ENCODE peak calls at places on chromosomes 5 and 9, in five cellular contexts. One of them, this sample, is unnamed.

GRCh38 chr5:91079037-91079436 is 304.1 kb downstream of the ARRDC3 start:
- DNase-seq in adrenal gland: no peak
- DNase-seq in fibroblast of the aortic adventitia: no peak
- DNase-seq in astrocyte of the spinal cord: peak; percentile 29
- DNase-seq in bronchial epithelial cell: peak; percentile 55
- DNase-seq in this sample: peak; percentile 61

GRCh38 chr5:173944512-173944911 is 44.5 kb upstream of the C5orf47 start:
- DNase-seq in adrenal gland: no peak
- DNase-seq in fibroblast of the aortic adventitia: no peak
- DNase-seq in astrocyte of the spinal cord: no peak
- DNase-seq in bronchial epithelial cell: no peak
- DNase-seq in this sample: no peak

GRCh38 chr9:113570749-113571711 is 107.5 kb downstream of the RGS3 start:
- DNase-seq in adrenal gland: no peak
- DNase-seq in fibroblast of the aortic adventitia: peak; percentile 48
- DNase-seq in astrocyte of the spinal cord: no peak
- DNase-seq in bronchial epithelial cell: peak; percentile 91
- DNase-seq in this sample: peak; percentile 48

GRCh38 chr9:106945727-106946690 is 83.0 kb downstream of the ZNF462 start:
- DNase-seq in adrenal gland: no peak
- DNase-seq in fibroblast of the aortic adventitia: peak; percentile 88
- DNase-seq in astrocyte of the spinal cord: peak; percentile 91
- DNase-seq in bronchial epithelial cell: peak; percentile 44
- DNase-seq in this sample: peak; percentile 73

GRCh38 chr5:32329395-32329834 is 16.7 kb upstream of the MTMR12 start:
- DNase-seq in adrenal gland: peak; percentile 62
- DNase-seq in fibroblast of the aortic adventitia: peak; percentile 71
- DNase-seq in astrocyte of the spinal cord: peak; percentile 67
- DNase-seq in bronchial epithelial cell: peak; percentile 51
- DNase-seq in this sample: peak; percentile 72

GRCh38 chr5:59829389-59829788 is 64.1 kb downstream of the PDE4D start:
- DNase-seq in adrenal gland: no peak
- DNase-seq in fibroblast of the aortic adventitia: peak; percentile 66
- DNase-seq in astrocyte of the spinal cord: peak; percentile 84
- DNase-seq in bronchial epithelial cell: no peak
- DNase-seq in this sample: no peak

GRCh38 chr9:16928179-16928945 is 57.9 kb upstream of the BNC2 start:
- DNase-seq in adrenal gland: no peak
- DNase-seq in fibroblast of the aortic adventitia: no peak
- DNase-seq in astrocyte of the spinal cord: peak; percentile 25
- DNase-seq in bronchial epithelial cell: no peak
- DNase-seq in this sample: no peak

GRCh38 chr9:129809346-129809745 is 6.4 kb downstream of the TOR1B start:
- DNase-seq in adrenal gland: no peak
- DNase-seq in fibroblast of the aortic adventitia: no peak
- DNase-seq in astrocyte of the spinal cord: no peak
- DNase-seq in bronchial epithelial cell: no peak
- DNase-seq in this sample: no peak

GRCh38 chr5:134411228-134411545 is 494 bp downstream of the CDKN2AIPNL start:
- DNase-seq in adrenal gland: no peak
- DNase-seq in fibroblast of the aortic adventitia: no peak
- DNase-seq in astrocyte of the spinal cord: no peak
- DNase-seq in bronchial epithelial cell: no peak
- DNase-seq in this sample: no peak

GRCh38 chr9:89036383-89036782 is 45.1 kb downstream of the S1PR3 start:
- DNase-seq in adrenal gland: peak; percentile 54
- DNase-seq in fibroblast of the aortic adventitia: no peak
- DNase-seq in astrocyte of the spinal cord: no peak
- DNase-seq in bronchial epithelial cell: no peak
- DNase-seq in this sample: peak; percentile 11

GRCh38 chr5:4579679-4580078 is 560.5 kb upstream of the ADAMTS16 start:
- DNase-seq in adrenal gland: no peak
- DNase-seq in fibroblast of the aortic adventitia: no peak
- DNase-seq in astrocyte of the spinal cord: no peak
- DNase-seq in bronchial epithelial cell: no peak
- DNase-seq in this sample: no peak

GRCh38 chr9:128706045-128706444 is 3.7 kb downstream of the PKN3 start:
- DNase-seq in adrenal gland: no peak
- DNase-seq in fibroblast of the aortic adventitia: no peak
- DNase-seq in astrocyte of the spinal cord: no peak
- DNase-seq in bronchial epithelial cell: no peak
- DNase-seq in this sample: no peak

GRCh38 chr5:60483046-60483445 is 216.9 kb downstream of the DEPDC1B start:
- DNase-seq in adrenal gland: no peak
- DNase-seq in fibroblast of the aortic adventitia: peak; percentile 57
- DNase-seq in astrocyte of the spinal cord: no peak
- DNase-seq in bronchial epithelial cell: peak; percentile 83
- DNase-seq in this sample: no peak

GRCh38 chr5:61301345-61301744 is 30.7 kb upstream of the ZSWIM6 start:
- DNase-seq in adrenal gland: no peak
- DNase-seq in fibroblast of the aortic adventitia: peak; percentile 91
- DNase-seq in astrocyte of the spinal cord: peak; percentile 85
- DNase-seq in bronchial epithelial cell: no peak
- DNase-seq in this sample: no peak

GRCh38 chr5:168390491-168390890 is 95.8 kb upstream of the RARS1 start:
- DNase-seq in adrenal gland: no peak
- DNase-seq in fibroblast of the aortic adventitia: no peak
- DNase-seq in astrocyte of the spinal cord: no peak
- DNase-seq in bronchial epithelial cell: peak; percentile 97
- DNase-seq in this sample: peak; percentile 28
- TF ChIP-seq CTCF in adrenal gland: no peak
- TF ChIP-seq CTCF in fibroblast of the aortic adventitia: no peak
- TF ChIP-seq CTCF in astrocyte of the spinal cord: no peak
- TF ChIP-seq CTCF in bronchial epithelial cell: no peak
- TF ChIP-seq CTCF in this sample: no peak

GRCh38 chr5:72501475-72501874 is 5.7 kb downstream of the ZNF366 start:
- DNase-seq in adrenal gland: no peak
- DNase-seq in fibroblast of the aortic adventitia: peak; percentile 61
- DNase-seq in astrocyte of the spinal cord: peak; percentile 42
- DNase-seq in bronchial epithelial cell: no peak
- DNase-seq in this sample: no peak
- TF ChIP-seq CTCF in adrenal gland: no peak
- TF ChIP-seq CTCF in fibroblast of the aortic adventitia: no peak
- TF ChIP-seq CTCF in astrocyte of the spinal cord: no peak
- TF ChIP-seq CTCF in bronchial epithelial cell: no peak
- TF ChIP-seq CTCF in this sample: no peak

GRCh38 chr5:116574682-116575634 is at the start of gene SEMA6A:
- DNase-seq in adrenal gland: peak; percentile 96
- DNase-seq in fibroblast of the aortic adventitia: peak; percentile 72
- DNase-seq in astrocyte of the spinal cord: peak; percentile 90
- DNase-seq in bronchial epithelial cell: peak; percentile 84
- DNase-seq in this sample: peak; percentile 94
- TF ChIP-seq CTCF in adrenal gland: peak; percentile 4
- TF ChIP-seq CTCF in fibroblast of the aortic adventitia: no peak
- TF ChIP-seq CTCF in astrocyte of the spinal cord: no peak
- TF ChIP-seq CTCF in bronchial epithelial cell: peak; percentile 10
- TF ChIP-seq CTCF in this sample: peak; percentile 12

DNA sequence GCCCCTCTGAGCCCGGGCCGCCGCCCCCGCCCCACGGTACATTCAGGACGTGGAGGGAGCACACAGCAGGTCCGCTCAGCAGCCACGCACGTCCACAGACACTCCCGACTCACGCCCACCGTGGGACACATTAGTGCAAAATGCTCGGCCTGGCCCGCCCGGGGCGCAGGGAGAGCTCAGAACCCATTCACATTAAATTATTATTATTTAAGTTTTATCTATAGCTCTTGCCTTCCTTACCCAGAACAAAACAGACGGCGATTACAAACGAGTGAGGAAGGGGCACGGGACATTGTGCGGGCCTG is 47.5 kb upstream of the UBAC1 start:
- DNase-seq in adrenal gland: no peak
- DNase-seq in fibroblast of the aortic adventitia: no peak
- DNase-seq in astrocyte of the spinal cord: no peak
- DNase-seq in bronchial epithelial cell: no peak
- DNase-seq in this sample: no peak
- TF ChIP-seq CTCF in adrenal gland: no peak
- TF ChIP-seq CTCF in fibroblast of the aortic adventitia: no peak
- TF ChIP-seq CTCF in astrocyte of the spinal cord: no peak
- TF ChIP-seq CTCF in bronchial epithelial cell: no peak
- TF ChIP-seq CTCF in this sample: no peak

GRCh38 chr9:69951411-69951810 is 92.2 kb upstream of the MAMDC2 start:
- DNase-seq in adrenal gland: no peak
- DNase-seq in fibroblast of the aortic adventitia: peak; percentile 25
- DNase-seq in astrocyte of the spinal cord: peak; percentile 65
- DNase-seq in bronchial epithelial cell: no peak
- DNase-seq in this sample: no peak

GRCh38 chr9:69955536-69956355 is 87.9 kb upstream of the MAMDC2 start:
- DNase-seq in adrenal gland: no peak
- DNase-seq in fibroblast of the aortic adventitia: no peak
- DNase-seq in astrocyte of the spinal cord: no peak
- DNase-seq in bronchial epithelial cell: no peak
- DNase-seq in this sample: no peak
- TF ChIP-seq CTCF in adrenal gland: no peak
- TF ChIP-seq CTCF in fibroblast of the aortic adventitia: no peak
- TF ChIP-seq CTCF in astrocyte of the spinal cord: no peak
- TF ChIP-seq CTCF in bronchial epithelial cell: no peak
- TF ChIP-seq CTCF in this sample: no peak

GRCh38 chr5:137832416-137832815 is 35.2 kb upstream of the MYOT start:
- DNase-seq in adrenal gland: no peak
- DNase-seq in fibroblast of the aortic adventitia: no peak
- DNase-seq in astrocyte of the spinal cord: no peak
- DNase-seq in bronchial epithelial cell: peak; percentile 18
- DNase-seq in this sample: no peak

GRCh38 chr5:137833463-137833862 is 34.2 kb upstream of the MYOT start:
- DNase-seq in adrenal gland: peak; percentile 80
- DNase-seq in fibroblast of the aortic adventitia: peak; percentile 76
- DNase-seq in astrocyte of the spinal cord: peak; percentile 76
- DNase-seq in bronchial epithelial cell: peak; percentile 96
- DNase-seq in this sample: peak; percentile 83

GRCh38 chr5:137828664-137829063 is 39.0 kb upstream of the MYOT start:
- DNase-seq in adrenal gland: no peak
- DNase-seq in fibroblast of the aortic adventitia: no peak
- DNase-seq in astrocyte of the spinal cord: no peak
- DNase-seq in bronchial epithelial cell: no peak
- DNase-seq in this sample: no peak

GRCh38 chr5:137834498-137834897 is 33.2 kb upstream of the MYOT start:
- DNase-seq in adrenal gland: no peak
- DNase-seq in fibroblast of the aortic adventitia: no peak
- DNase-seq in astrocyte of the spinal cord: no peak
- DNase-seq in bronchial epithelial cell: no peak
- DNase-seq in this sample: no peak

DNA sequence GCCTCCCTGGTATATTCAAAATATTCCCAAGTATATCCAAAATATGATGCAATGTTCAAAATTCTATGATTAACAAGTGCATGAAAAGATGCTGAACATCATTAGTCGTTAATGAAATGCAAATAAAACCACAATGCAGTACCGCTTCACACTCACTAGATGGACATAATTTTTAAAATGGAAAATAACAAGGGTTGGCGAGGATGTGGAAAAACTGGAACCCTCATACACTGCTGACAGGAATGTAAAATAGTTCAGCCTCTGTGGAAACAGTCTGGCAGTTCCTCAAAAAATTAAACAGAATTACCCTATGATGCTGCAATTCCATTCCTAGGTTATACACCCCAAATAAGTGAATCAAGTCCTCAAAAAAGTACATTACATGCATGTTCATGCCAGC is 36.1 kb upstream of the MYOT start:
- DNase-seq in adrenal gland: no peak
- DNase-seq in fibroblast of the aortic adventitia: peak; percentile 49
- DNase-seq in astrocyte of the spinal cord: no peak
- DNase-seq in bronchial epithelial cell: no peak
- DNase-seq in this sample: no peak
- TF ChIP-seq CTCF in adrenal gland: peak; percentile 34
- TF ChIP-seq CTCF in fibroblast of the aortic adventitia: peak; percentile 28
- TF ChIP-seq CTCF in astrocyte of the spinal cord: no peak
- TF ChIP-seq CTCF in bronchial epithelial cell: no peak
- TF ChIP-seq CTCF in this sample: peak; percentile 19

GRCh38 chr5:181170237-181170830 is 22.9 kb downstream of the OR2V2 start:
- DNase-seq in adrenal gland: no peak
- DNase-seq in fibroblast of the aortic adventitia: no peak
- DNase-seq in astrocyte of the spinal cord: no peak
- DNase-seq in bronchial epithelial cell: no peak
- DNase-seq in this sample: peak; percentile 52

GRCh38 chr5:181168595-181169118 is 21.3 kb downstream of the OR2V2 start:
- DNase-seq in adrenal gland: no peak
- DNase-seq in fibroblast of the aortic adventitia: no peak
- DNase-seq in astrocyte of the spinal cord: no peak
- DNase-seq in bronchial epithelial cell: no peak
- DNase-seq in this sample: no peak

GRCh38 chr5:181170996-181171395 is 23.6 kb downstream of the OR2V2 start:
- DNase-seq in adrenal gland: no peak
- DNase-seq in fibroblast of the aortic adventitia: no peak
- DNase-seq in astrocyte of the spinal cord: peak; percentile 57
- DNase-seq in bronchial epithelial cell: no peak
- DNase-seq in this sample: no peak

GRCh38 chr5:181166812-181167733 is 19.7 kb downstream of the OR2V2 start:
- DNase-seq in adrenal gland: no peak
- DNase-seq in fibroblast of the aortic adventitia: no peak
- DNase-seq in astrocyte of the spinal cord: no peak
- DNase-seq in bronchial epithelial cell: no peak
- DNase-seq in this sample: no peak

DNA sequence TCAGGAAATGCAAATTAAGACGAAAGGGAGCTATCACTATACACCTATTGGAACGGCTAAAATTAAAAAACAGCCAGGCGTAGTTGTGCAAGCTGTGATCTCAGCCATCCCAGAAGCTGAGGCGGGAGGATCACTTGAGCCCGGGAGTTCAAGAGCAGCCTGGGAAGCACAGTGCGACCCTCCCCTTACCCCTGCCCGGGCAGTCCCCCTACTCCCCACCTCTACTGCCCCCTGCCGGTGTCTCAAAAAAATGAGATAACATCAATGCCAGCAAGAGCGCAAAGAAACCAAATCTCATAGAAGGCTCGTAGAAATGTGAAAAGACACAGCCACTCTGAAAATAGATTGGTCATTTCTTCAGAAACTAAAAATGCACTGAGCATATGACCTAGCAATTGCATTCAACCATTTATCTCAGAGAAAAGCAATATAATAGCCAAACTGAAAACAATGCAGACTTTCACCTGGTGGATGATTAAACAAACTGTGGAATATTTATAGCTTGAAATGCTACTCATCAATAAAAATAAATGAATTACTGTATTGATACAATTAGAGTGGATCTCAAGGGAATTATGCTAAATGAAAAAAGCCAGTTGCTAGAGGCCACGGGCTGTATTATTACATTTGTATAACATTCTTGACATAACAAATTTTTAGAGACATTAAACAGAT is 20.6 kb downstream of the OR2V2 start:
- DNase-seq in adrenal gland: no peak
- DNase-seq in fibroblast of the aortic adventitia: no peak
- DNase-seq in astrocyte of the spinal cord: no peak
- DNase-seq in bronchial epithelial cell: no peak
- DNase-seq in this sample: peak; percentile 54
- TF ChIP-seq CTCF in adrenal gland: no peak
- TF ChIP-seq CTCF in fibroblast of the aortic adventitia: peak; percentile 28
- TF ChIP-seq CTCF in astrocyte of the spinal cord: peak; percentile 41
- TF ChIP-seq CTCF in bronchial epithelial cell: peak; percentile 43
- TF ChIP-seq CTCF in this sample: peak; percentile 73